ENCODE peak calls at places on chromosomes 4 and X, in four cellular contexts. Z, T, Y and S are unnamed samples. For H3K4me1 and H3K9me3, the result is how much of the 10 kb centered on the place peaks cover.

GRCh38 chr4:105474110-105474518 is 252 bp upstream of the PPA2 start:
- DNase-seq in Z (peak), T (no peak), Y (peak), S (peak)

GRCh38 chr4:104524591-104524990 is 29.9 kb upstream of the CXXC4 start:
- DNase-seq in Z (peak), T (no peak), Y (no peak), S (no peak)

GRCh38 chr4:11412211-11412610 is 16.5 kb downstream of the HS3ST1 start:
- DNase-seq in Z (no peak), T (no peak), Y (no peak), S (no peak)

GRCh38 chr4:37685211-37685725 is 908 bp downstream of the RELL1 start:
- DNase-seq in Z (peak), T (no peak), Y (no peak), S (no peak)

GRCh38 chrX:2635366-2635765 is 55.7 kb upstream of the CD99 start:
- DNase-seq in Z (no peak), T (no peak), Y (no peak), S (no peak)

GRCh38 chr4:67700119-67700873 is 659 bp downstream of the UBA6 start:
- DNase-seq in Z (peak), T (peak), Y (no peak), S (no peak)

GRCh38 chr4:65250916-65251315 is 419.4 kb downstream of the EPHA5 start:
- DNase-seq in Z (no peak), T (no peak), Y (no peak), S (no peak)

GRCh38 chr4:38330321-38330720 is 333.7 kb upstream of the KLF3 start:
- DNase-seq in Z (no peak), T (peak), Y (no peak), S (no peak)

GRCh38 chrX:32137525-32137924 is 1065.7 kb upstream of the FTHL17 start:
- DNase-seq in Z (no peak), T (no peak), Y (peak), S (peak)

GRCh38 chr4:139666735-139667266 is 1.2 kb downstream of the MGST2 start:
- DNase-seq in Z (peak), T (no peak), Y (no peak), S (peak)

GRCh38 chr4:2869659-2870058 is 26.0 kb downstream of the ADD1 start:
- DNase-seq in Z (no peak), T (no peak), Y (no peak), S (no peak)
- H3K4me1 ChIP-seq in Z (under half), T (under half), Y (under half), S (under half)

GRCh38 chr4:33467291-33467690 is 2747.1 kb downstream of the PCDH7 start:
- DNase-seq in Z (no peak), T (no peak), Y (peak), S (no peak)

GRCh38 chr4:33465565-33465964 is 2745.4 kb downstream of the PCDH7 start:
- DNase-seq in Z (no peak), T (no peak), Y (no peak), S (no peak)

DNA sequence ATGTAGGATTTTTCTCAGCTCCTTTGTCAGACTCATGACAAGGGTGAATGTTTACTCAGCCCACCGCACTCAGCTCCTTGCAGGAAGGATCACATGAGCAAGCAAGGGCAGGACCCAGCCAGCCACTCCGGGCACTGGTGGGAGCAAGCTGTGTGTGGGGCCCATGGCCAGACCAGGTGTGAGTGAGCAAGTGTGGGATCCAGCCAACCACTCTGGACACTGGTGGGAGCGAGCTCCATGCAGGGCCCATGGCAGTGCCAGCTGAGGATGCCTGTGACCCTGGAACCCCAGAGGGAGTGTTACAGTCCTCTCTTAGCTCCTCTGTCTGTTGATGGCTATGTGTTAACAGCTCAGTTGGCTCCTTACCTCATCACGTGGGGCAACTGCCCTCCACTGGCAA is 2750.6 kb downstream of the PCDH7 start:
- DNase-seq in Z (no peak), T (no peak), Y (no peak), S (no peak)
- H3K9me3 ChIP-seq in Z (under half), T (under half), Y (under half), S (under half)

DNA sequence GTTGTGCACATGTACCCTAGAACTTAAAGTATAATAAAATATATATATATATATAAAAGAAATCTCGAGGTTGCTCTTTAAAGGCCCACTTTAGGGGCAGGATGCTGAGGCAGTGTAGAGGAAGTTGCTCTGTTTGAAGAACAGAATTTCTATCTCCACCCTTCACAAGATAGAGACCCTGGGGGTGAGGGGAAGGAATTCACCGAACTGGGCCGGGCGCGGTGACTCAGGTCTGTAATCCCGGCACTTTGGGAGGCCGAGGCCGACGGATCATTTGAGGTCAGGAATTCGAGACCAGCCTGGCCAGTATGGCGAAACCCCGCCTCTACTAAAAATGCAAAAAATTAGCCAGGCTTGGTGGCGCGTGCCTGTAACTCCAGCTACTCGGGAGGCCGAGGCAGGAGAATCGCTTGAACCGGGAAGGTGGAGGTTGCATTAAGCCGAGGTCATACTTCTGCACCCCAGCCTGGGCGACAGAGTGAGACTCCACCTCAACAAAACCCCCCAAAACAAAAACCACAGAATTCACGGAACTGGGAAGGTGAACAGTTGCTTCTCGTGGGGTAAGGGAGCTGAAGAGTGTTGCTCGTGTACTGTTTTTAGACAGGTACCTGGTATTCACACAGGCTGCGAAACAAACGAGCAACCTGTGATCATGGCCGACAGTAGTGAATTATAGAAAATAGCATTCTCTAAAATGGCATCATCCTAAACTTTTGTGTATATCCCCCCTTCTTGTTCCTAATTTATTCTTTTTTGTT is 6.2 kb downstream of the PLAC8 start:
- DNase-seq in Z (no peak), T (no peak), Y (no peak), S (no peak)
- H3K9ac ChIP-seq in Z (no peak), T (no peak), Y (no peak), S (no peak)

GRCh38 chr4:74543983-74544382 is 99.0 kb downstream of the AREG start:
- DNase-seq in Z (peak), T (no peak), Y (no peak), S (no peak)
- H3K4me1 ChIP-seq in Z (under half), T (under half), Y (under half), S (under half)

DNA sequence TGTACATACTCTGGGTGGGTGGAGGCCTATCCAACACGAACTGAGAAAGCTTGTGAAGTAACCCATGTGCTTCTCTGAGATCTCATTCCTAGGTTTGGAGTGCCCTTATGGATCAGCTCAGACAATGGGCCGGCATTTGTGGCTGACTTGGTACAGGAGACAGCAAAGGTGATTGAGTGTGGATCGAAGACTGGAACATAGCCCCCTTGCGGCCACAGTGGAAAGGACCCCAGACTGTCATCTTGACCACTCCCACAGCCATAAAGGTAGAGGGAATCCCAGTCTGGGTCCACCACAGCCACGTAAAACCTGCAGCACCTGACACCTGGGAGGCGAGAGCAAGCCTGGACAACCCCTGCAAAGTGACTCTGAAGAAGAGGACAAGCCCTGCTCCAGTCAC is 598.0 kb upstream of the AADAT start:
- DNase-seq in Z (no peak), T (no peak), Y (peak), S (no peak)
- H3K9me3 ChIP-seq in Z (under half), T (under half), Y (under half), S (under half)

DNA sequence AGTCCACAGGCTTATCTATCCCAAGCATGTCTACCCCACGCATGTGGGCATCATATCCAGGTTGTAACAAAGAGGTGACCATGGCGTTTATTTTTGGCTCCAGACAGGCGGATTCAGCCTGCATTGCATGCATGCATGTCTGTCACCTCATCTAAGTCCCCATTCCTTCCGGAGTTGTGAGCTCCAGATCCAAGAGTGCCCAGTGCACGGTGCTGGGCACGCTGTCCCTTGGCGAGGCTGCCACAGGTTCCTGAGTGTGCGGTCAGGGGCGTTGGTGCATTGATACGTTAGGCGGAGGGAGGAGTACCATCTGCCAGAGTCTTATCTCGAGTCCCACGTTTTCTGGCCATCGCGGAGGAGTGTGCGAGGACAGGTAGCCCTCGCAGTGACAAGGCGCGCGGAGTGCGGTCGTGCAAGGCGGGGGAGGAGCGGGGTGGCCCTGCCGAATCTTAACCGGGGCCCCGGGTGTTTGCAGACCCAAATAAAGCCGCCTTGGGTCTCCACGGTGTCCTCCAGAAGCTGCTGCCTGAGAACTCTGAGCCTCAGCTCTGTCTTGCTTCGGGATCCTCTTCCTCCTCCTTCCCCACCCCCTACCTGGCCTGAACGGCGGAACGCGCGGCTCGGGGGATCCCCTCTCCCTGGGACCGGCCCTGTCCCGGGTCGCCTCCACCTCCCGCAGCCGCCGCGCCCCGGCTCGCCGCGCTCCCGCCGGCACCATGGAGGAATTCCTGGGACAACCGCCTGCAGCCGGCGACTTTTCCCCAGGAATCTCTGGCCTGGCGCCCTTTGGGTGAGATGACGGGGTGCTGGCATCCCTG is 618 bp upstream of the GALNTL6 start:
- DNase-seq in Z (no peak), T (peak), Y (peak), S (no peak)
- H3K9ac ChIP-seq in Z (no peak), T (no peak), Y (peak), S (no peak)

GRCh38 chr4:94357624-94358023 is 15.0 kb upstream of the HPGDS start:
- DNase-seq in Z (peak), T (no peak), Y (no peak), S (no peak)
- H3K4me1 ChIP-seq in Z (under half), T (under half), Y (under half), S (under half)